ENCODE peak calls at places on chromosomes 2 and 18, in four cellular contexts. H is GM12864; Y is activated CD4-positive, CD25-positive, alpha-beta regulatory T cell; K is GDM1. T is an unnamed sample.

GRCh38 chr2:233700028-233700635 is 7.4 kb downstream of the UGT1A6 start:
- DNase-seq in H (no peak), Y (no peak), K (no peak), T (peak)

GRCh38 chr2:223916181-223916900 is 28.8 kb downstream of the WDFY1 start:
- DNase-seq in H (no peak), Y (no peak), K (no peak), T (no peak)

GRCh38 chr2:101120124-101120996 is 30.8 kb downstream of the TBC1D8 start:
- DNase-seq in H (no peak), Y (no peak), K (no peak), T (peak)

GRCh38 chr2:10524341-10524740 is 76.2 kb upstream of the ODC1 start:
- DNase-seq in H (no peak), Y (no peak), K (no peak), T (no peak)

GRCh38 chr2:32436150-32436549 is 79.3 kb downstream of the BIRC6 start:
- DNase-seq in H (no peak), Y (no peak), K (no peak), T (peak)

GRCh38 chr2:240781471-240782220 is 38.4 kb downstream of the KIF1A start:
- DNase-seq in H (no peak), Y (no peak), K (no peak), T (no peak)

GRCh38 chr18:79523221-79523737 is 127.5 kb downstream of the NFATC1 start:
- DNase-seq in H (peak), Y (no peak), K (no peak), T (no peak)

GRCh38 chr18:79394438-79395307 is 1.1 kb upstream of the NFATC1 start:
- DNase-seq in H (no peak), Y (peak), K (no peak), T (no peak)

GRCh38 chr2:48315847-48316194 is 214.1 kb upstream of the STON1 start:
- DNase-seq in H (no peak), Y (no peak), K (no peak), T (no peak)

GRCh38 chr18:23281626-23282436 is 146.5 kb downstream of the CABLES1 start:
- DNase-seq in H (no peak), Y (no peak), K (no peak), T (peak)

GRCh38 chr18:64659186-64659585 is 510.3 kb upstream of the LINC00305 start:
- DNase-seq in H (no peak), Y (no peak), K (no peak), T (no peak)

GRCh38 chr2:215900203-215900611 is 113.1 kb downstream of the MREG start:
- DNase-seq in H (no peak), Y (no peak), K (no peak), T (peak)

GRCh38 chr2:121505005-121505404 is 25.7 kb upstream of the RNU4ATAC start:
- DNase-seq in H (no peak), Y (no peak), K (no peak), T (peak)

GRCh38 chr2:197307236-197307932 is 3.2 kb downstream of the ANKRD44 start:
- DNase-seq in H (no peak), Y (no peak), K (no peak), T (no peak)

GRCh38 chr2:104864751-104865470 is 11.0 kb downstream of the POU3F3 start:
- DNase-seq in H (no peak), Y (no peak), K (no peak), T (no peak)

GRCh38 chr18:73352546-73352945 is 484.8 kb upstream of the NETO1 start:
- DNase-seq in H (no peak), Y (no peak), K (no peak), T (peak)

GRCh38 chr2:56390644-56391043 is 206.9 kb downstream of the CCDC85A start:
- DNase-seq in H (no peak), Y (no peak), K (no peak), T (no peak)

GRCh38 chr2:95056461-95057459 is 31.3 kb downstream of the MAL start:
- DNase-seq in H (no peak), Y (no peak), K (no peak), T (peak)

GRCh38 chr2:70248810-70249438 is 496 bp upstream of the TIA1 start:
- DNase-seq in H (no peak), Y (peak), K (peak), T (no peak)

GRCh38 chr18:4640349-4641012 is 185.4 kb upstream of the DLGAP1 start:
- DNase-seq in H (no peak), Y (no peak), K (no peak), T (no peak)

T was measured in choroid plexus epithelial cell.